ENCODE peak calls at places on chromosomes 11 and 22, in six cellular contexts. G, C, U, X, F and P are unnamed samples.
A peak's percentile ranks its signal among the peaks of the same experiment; 100 is the strongest.

GRCh38 chr11:61472868-61473267 is 35.7 kb upstream of the LRRC10B start:
- DNase-seq in C (no peak), G (no peak), U (no peak), F (no peak), X (no peak), P (no peak)

GRCh38 chr11:15742626-15743243 is 613.6 kb downstream of the SOX6 start:
- DNase-seq in X (no peak), G (no peak), U (no peak), F (no peak), C (no peak), P (no peak)

GRCh38 chr11:112694813-112695212 is 266.4 kb upstream of the NCAM1 start:
- DNase-seq in X (no peak), F (no peak), U (peak; percentile 35), C (no peak), G (no peak), P (no peak)

GRCh38 chr11:75768909-75769771 is 562 bp downstream of the DGAT2 start:
- DNase-seq in C (no peak), X (no peak), G (no peak), U (no peak), F (no peak), P (no peak)

GRCh38 chr11:23585700-23586099 is 725.4 kb upstream of the CCDC179 start:
- DNase-seq in F (no peak), X (no peak), G (no peak), U (peak; percentile 28), C (no peak), P (no peak)

GRCh38 chr11:22169833-22170232 is 23.1 kb upstream of the ANO5 start:
- DNase-seq in C (no peak), F (no peak), X (no peak), U (no peak), G (no peak), P (no peak)

GRCh38 chr22:29768052-29768680 is 997 bp downstream of the UQCR10 start:
- DNase-seq in X (no peak), C (no peak), F (no peak), U (no peak), G (peak; percentile 24), P (no peak)

GRCh38 chr22:36294293-36294620 is 41.3 kb downstream of the APOL1 start:
- DNase-seq in C (no peak), G (no peak), F (no peak), X (no peak), U (no peak), P (no peak)

GRCh38 chr22:29320546-29320945 is 5.0 kb upstream of the RASL10A start:
- DNase-seq in U (no peak), F (no peak), G (no peak), X (no peak), C (no peak), P (no peak)

GRCh38 chr22:26673485-26673884 is 16.1 kb downstream of the MIAT start:
- DNase-seq in G (no peak), X (peak; percentile 8), U (no peak), C (no peak), F (peak; percentile 76), P (no peak)

GRCh38 chr11:130779943-130780342 is 136.3 kb downstream of the SNX19 start:
- DNase-seq in C (no peak), X (no peak), F (no peak), U (no peak), G (no peak), P (no peak)

GRCh38 chr11:3995307-3995706 is 99.3 kb upstream of the RRM1 start:
- DNase-seq in X (no peak), C (no peak), G (peak; percentile 56), U (no peak), F (no peak), P (no peak)

GRCh38 chr11:133892126-133892525 is 46.8 kb upstream of the SPATA19 start:
- DNase-seq in C (no peak), X (no peak), U (no peak), F (no peak), G (no peak), P (no peak)

GRCh38 chr11:47981667-47982404 is 1.5 kb downstream of the PTPRJ start:
- DNase-seq in G (no peak), U (no peak), C (peak; percentile 45), F (peak; percentile 69), X (no peak), P (no peak)

GRCh38 chr11:70603756-70604211 is 205.5 kb downstream of the CTTN start:
- DNase-seq in C (no peak), F (no peak), U (no peak), G (no peak), X (no peak), P (no peak)